ENCODE peak calls at places on chromosomes 11 and 22, in four cellular contexts. I is IMR-90, G is adrenal gland, P is endodermal cell. U is an unnamed sample. For H3K36me3, the result is how much of the 10 kb centered on the place peaks cover.

GRCh38 chr22:32030508-32031247 is 12.4 kb upstream of the SLC5A1 start:
- DNase-seq in I (no peak), P (no peak), G (no peak), U (no peak)

GRCh38 chr11:63915961-63916836 is 765 bp downstream of the RCOR2 start:
- DNase-seq in I (no peak), P (peak), G (peak), U (peak)

GRCh38 chr11:84022221-84022620 is 736.1 kb upstream of the CCDC90B start:
- DNase-seq in G (no peak), P (no peak), I (no peak), U (no peak)

GRCh38 chr11:114280696-114281095 is 15.5 kb upstream of the NNMT start:
- DNase-seq in G (peak), P (peak), I (peak), U (no peak)

GRCh38 chr11:2526808-2527381 is 82.1 kb downstream of the KCNQ1 start:
- DNase-seq in P (peak), G (peak), I (no peak), U (peak)

GRCh38 chr22:33573479-33573878 is 346.8 kb downstream of the LARGE1 start:
- DNase-seq in G (no peak), I (no peak), P (no peak), U (no peak)

GRCh38 chr22:46587492-46588278 is 32.5 kb upstream of the GRAMD4 start:
- DNase-seq in G (peak), I (no peak), P (peak), U (peak)

GRCh38 chr11:119340335-119341221 is at the start of gene C1QTNF5:
- DNase-seq in I (peak), P (peak), G (peak), U (peak)

GRCh38 chr22:48489551-48490512 is 1337.8 kb downstream of the BRD1 start:
- DNase-seq in I (no peak), G (no peak), P (peak), U (no peak)

GRCh38 chr22:42649261-42650056 is at the start of gene CYB5R3:
- DNase-seq in G (peak), I (peak), P (peak), U (peak)

GRCh38 chr11:27012254-27012921 is 18.5 kb downstream of the FIBIN start:
- DNase-seq in P (no peak), I (peak), G (no peak), U (peak)

GRCh38 chr11:114040706-114041211 is 18.8 kb upstream of the ZBTB16 start:
- DNase-seq in G (no peak), I (peak), P (no peak), U (peak)

GRCh38 chr11:117180661-117181585 is 2.4 kb downstream of the SIDT2 start:
- DNase-seq in P (peak), G (peak), I (peak), U (peak)

GRCh38 chr11:34427171-34427805 is 11.4 kb upstream of the CAT start:
- DNase-seq in P (no peak), I (peak), G (no peak), U (no peak)

GRCh38 chr11:62752994-62753735 is 795 bp downstream of the ZBTB3 start:
- DNase-seq in I (no peak), G (no peak), P (no peak), U (no peak)

GRCh38 chr11:66883021-66883968 is 26.4 kb downstream of the LRFN4 start:
- DNase-seq in I (peak), G (peak), P (peak), U (peak)

GRCh38 chr11:62137276-62137861 is 13.6 kb downstream of the INCENP start:
- DNase-seq in P (no peak), I (no peak), G (no peak), U (no peak)

GRCh38 chr11:1744137-1744878 is 6.1 kb downstream of the IFITM10 start:
- DNase-seq in P (no peak), G (peak), I (no peak), U (no peak)

GRCh38 chr11:71341173-71341572 is 88.8 kb upstream of the SHANK2 start:
- DNase-seq in I (no peak), G (no peak), P (no peak), U (no peak)

GRCh38 chr11:61773356-61773755 is 19.0 kb downstream of the TMEM258 start:
- DNase-seq in P (no peak), I (no peak), G (no peak), U (no peak)

GRCh38 chr11:10348650-10349280 is 43.9 kb downstream of the ADM start:
- DNase-seq in G (no peak), P (no peak), I (peak), U (no peak)

GRCh38 chr22:46275455-46276129 is 7.8 kb downstream of the TTC38 start:
- DNase-seq in G (no peak), I (no peak), P (no peak), U (no peak)

GRCh38 chr11:112087212-112087611 is 539 bp downstream of the SDHD start:
- DNase-seq in G (no peak), I (no peak), P (no peak), U (no peak)

GRCh38 chr22:22855617-22856308 is 31.9 kb upstream of the IGLL5 start:
- DNase-seq in G (no peak), I (no peak), P (peak), U (peak)

DNA sequence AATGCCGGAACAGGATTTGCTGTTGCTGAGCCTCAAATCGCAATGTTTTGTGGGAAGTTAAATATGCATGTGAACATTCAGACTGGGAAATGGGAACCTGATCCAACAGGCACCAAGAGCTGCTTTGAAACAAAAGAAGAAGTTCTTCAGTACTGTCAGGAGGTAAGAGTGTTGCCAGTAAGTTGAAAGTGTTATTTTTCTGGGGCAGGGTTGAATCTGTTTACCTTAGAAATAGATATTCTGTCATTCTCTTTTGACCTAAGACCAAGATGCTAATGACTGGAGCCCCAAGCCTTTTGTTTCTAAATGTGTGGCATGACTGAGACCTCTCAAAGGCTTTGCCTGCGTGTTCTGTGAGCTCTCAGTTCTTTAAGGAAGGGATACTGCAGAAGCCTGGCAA is 39.7 kb downstream of the APLP2 start:
- DNase-seq in G (no peak), P (no peak), I (no peak), U (no peak)
- H3K36me3 ChIP-seq in G (under half), P (half or more), I (under half), U (under half)

GRCh38 chr11:73716153-73717056 is 44.5 kb downstream of the RAB6A start:
- DNase-seq in G (no peak), I (peak), P (no peak), U (no peak)
- H3K36me3 ChIP-seq in G (under half), I (under half), P (half or more), U (under half)

DNA sequence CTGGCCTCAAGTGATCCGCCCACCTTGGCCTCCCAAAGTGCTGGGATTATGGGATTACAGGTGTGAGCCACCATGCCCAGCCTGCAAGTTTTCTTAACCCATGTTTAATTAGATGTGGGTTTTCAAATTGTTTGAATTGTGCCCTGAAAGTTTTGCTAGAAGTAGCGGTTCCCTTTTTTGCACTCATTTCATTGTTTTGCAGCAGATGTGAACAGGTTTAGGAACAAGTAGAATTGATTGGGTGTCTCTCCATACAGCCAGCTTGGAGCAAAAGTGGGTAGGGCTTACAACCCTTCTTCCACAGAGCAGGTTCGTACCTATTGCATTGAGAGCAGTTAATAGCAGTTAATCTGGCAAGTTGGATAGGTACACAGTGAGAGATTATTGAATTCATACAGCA is 16.1 kb downstream of the EWSR1 start:
- DNase-seq in I (no peak), G (no peak), P (no peak), U (no peak)
- H3K36me3 ChIP-seq in I (half or more), G (half or more), P (half or more), U (under half)

GRCh38 chr11:123725995-123726655 is 15.3 kb downstream of the ZNF202 start:
- DNase-seq in P (no peak), I (no peak), G (no peak), U (no peak)

DNA sequence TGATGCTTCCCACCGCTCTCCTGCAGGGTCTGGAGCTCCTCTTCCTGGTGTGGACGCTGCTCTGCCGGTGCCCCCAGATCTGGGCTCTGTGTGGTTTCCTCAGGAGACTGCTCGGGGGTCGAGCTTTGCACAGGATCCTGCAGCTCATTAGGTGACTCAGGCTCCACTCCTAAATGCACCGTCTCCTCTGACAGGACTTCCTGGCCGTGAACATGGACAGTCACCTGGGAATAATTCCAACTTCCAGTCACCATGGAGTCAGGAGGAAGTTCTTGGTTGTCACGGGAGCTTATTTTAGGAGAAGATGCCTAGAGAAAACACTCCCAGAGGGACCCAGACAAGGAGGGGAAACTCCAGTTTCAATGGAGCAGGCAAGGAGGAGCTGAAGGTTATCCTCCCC is 11.9 kb downstream of the ZNF202 start:
- DNase-seq in G (no peak), P (no peak), I (peak), U (no peak)
- H3K36me3 ChIP-seq in G (half or more), P (half or more), I (half or more), U (under half)

GRCh38 chr11:47241740-47242400 is 6.7 kb downstream of the ACP2 start:
- DNase-seq in I (peak), P (no peak), G (no peak), U (no peak)
- H3K36me3 ChIP-seq in I (half or more), P (half or more), G (half or more), U (under half)

GRCh38 chr22:21443057-21443734 is 24.0 kb upstream of the TMEM191C start:
- DNase-seq in G (no peak), P (peak), I (no peak), U (no peak)

GRCh38 chr22:21446128-21446826 is 20.9 kb upstream of the TMEM191C start:
- DNase-seq in P (peak), G (no peak), I (no peak), U (no peak)

GRCh38 chr22:21445437-21446127 is 21.6 kb upstream of the TMEM191C start:
- DNase-seq in I (no peak), P (peak), G (no peak), U (no peak)

GRCh38 chr22:21443735-21444421 is 23.3 kb upstream of the TMEM191C start:
- DNase-seq in G (no peak), P (peak), I (no peak), U (no peak)

GRCh38 chr22:21444701-21445436 is 22.3 kb upstream of the TMEM191C start:
- DNase-seq in I (no peak), P (peak), G (no peak), U (no peak)
- H3K36me3 ChIP-seq in I (under half), P (under half), G (under half), U (under half)

DNA sequence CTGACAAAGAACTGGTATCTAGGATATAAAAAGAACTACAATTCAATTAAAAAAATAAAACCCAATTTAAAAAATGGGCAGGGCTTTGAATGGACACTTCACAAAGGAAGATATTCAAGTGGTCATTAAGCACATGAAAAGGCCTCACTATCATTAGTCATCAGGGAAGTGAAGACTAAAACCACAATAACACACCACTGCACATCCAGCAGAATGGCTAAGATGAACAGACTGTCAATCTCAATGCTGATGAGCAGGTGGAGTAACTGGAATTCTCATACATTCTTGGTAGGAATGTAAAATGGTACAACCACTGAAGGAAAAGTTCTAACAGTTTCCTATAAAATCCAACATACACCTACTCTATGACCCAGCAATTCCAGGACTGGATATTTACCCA is 8.9 kb downstream of the HPS4 start:
- DNase-seq in I (no peak), P (no peak), G (no peak), U (no peak)
- H3K36me3 ChIP-seq in I (under half), P (half or more), G (half or more), U (under half)

U was measured in transverse colon.